ENCODE peak calls at places on chromosomes 1 and 21, in eight cellular contexts. T, U, D, N, X, P, Z and I are unnamed samples.

GRCh38 chr21:23152130-23152529 is 2153.9 kb downstream of the NCAM2 start:
- DNase-seq in T (no peak), D (no peak), X (no peak), P (no peak), U (no peak), Z (no peak), N (no peak), I (no peak)

GRCh38 chr1:168506204-168506819 is 37.5 kb downstream of the XCL2 start:
- DNase-seq in X (no peak), D (no peak), Z (no peak), P (no peak), T (no peak), N (no peak), U (no peak), I (no peak)

GRCh38 chr1:155192346-155193274 is 15.1 kb downstream of the THBS3 start:
- DNase-seq in Z (no peak), N (peak), U (no peak), D (peak), P (no peak), T (peak), X (no peak), I (no peak)

GRCh38 chr1:55051621-55052020 is 12.3 kb downstream of the PCSK9 start:
- DNase-seq in U (peak), P (no peak), Z (no peak), N (no peak), D (no peak), X (peak), T (no peak), I (no peak)

GRCh38 chr1:58927722-58928085 is 143.9 kb upstream of the JUN start:
- DNase-seq in D (no peak), X (no peak), U (no peak), T (peak), Z (no peak), P (no peak), N (no peak), I (no peak)

GRCh38 chr1:178579562-178579961 is 66.7 kb downstream of the TEX35 start:
- DNase-seq in P (no peak), D (no peak), Z (no peak), U (no peak), T (no peak), X (no peak), N (no peak), I (no peak)

GRCh38 chr1:228830954-228831481 is 95.7 kb downstream of the RHOU start:
- DNase-seq in P (peak), U (no peak), D (no peak), N (peak), T (no peak), X (no peak), Z (no peak), I (peak)

GRCh38 chr1:52601519-52601918 is 652 bp upstream of the GPX7 start:
- DNase-seq in D (no peak), Z (no peak), P (no peak), U (no peak), T (no peak), X (no peak), N (no peak), I (no peak)

GRCh38 chr1:178875936-178876335 is 5.1 kb upstream of the ANGPTL1 start:
- DNase-seq in T (no peak), X (no peak), P (no peak), U (no peak), Z (no peak), D (no peak), N (no peak), I (no peak)

GRCh38 chr1:114861384-114861783 is 6.7 kb downstream of the SYCP1 start:
- DNase-seq in N (no peak), D (no peak), Z (no peak), X (no peak), P (no peak), U (no peak), T (no peak), I (no peak)

GRCh38 chr21:25307489-25307888 is 299.8 kb downstream of the MRPL39 start:
- DNase-seq in X (no peak), D (no peak), P (no peak), U (no peak), T (no peak), N (no peak), Z (no peak), I (no peak)

GRCh38 chr1:15916417-15916816 is 59.5 kb downstream of the ZBTB17 start:
- DNase-seq in N (no peak), P (no peak), T (no peak), Z (no peak), D (no peak), X (no peak), U (no peak), I (no peak)

GRCh38 chr1:55386456-55386855 is 171.3 kb upstream of the USP24 start:
- DNase-seq in T (no peak), N (no peak), Z (no peak), D (no peak), P (no peak), X (no peak), U (no peak), I (no peak)

DNA sequence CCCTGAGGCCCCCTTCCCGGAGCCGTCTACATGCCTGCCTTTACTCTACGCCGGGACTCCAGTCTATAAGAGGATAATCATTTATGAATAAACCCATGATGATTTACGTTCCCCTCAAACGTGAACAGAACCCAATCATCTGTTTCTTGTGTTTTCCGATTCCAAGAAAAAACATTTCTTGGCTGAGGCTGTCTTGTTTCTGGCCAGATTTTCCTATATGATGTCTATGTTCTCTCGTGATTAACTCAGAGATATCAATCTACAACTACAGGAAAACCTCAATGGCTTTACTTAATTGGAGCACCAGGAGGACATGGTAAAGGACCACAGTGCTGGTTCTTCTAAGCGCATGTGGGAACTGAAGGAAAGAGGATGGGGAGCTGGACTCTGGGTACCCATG is 22.3 kb downstream of the RCAN1 start:
- DNase-seq in T (no peak), N (no peak), X (no peak), D (no peak), Z (no peak), P (no peak), U (peak), I (no peak)
- TF ChIP-seq POLR2A in T (no peak), N (no peak), X (no peak), D (no peak), Z (no peak), P (no peak), U (no peak), I (no peak)

DNA sequence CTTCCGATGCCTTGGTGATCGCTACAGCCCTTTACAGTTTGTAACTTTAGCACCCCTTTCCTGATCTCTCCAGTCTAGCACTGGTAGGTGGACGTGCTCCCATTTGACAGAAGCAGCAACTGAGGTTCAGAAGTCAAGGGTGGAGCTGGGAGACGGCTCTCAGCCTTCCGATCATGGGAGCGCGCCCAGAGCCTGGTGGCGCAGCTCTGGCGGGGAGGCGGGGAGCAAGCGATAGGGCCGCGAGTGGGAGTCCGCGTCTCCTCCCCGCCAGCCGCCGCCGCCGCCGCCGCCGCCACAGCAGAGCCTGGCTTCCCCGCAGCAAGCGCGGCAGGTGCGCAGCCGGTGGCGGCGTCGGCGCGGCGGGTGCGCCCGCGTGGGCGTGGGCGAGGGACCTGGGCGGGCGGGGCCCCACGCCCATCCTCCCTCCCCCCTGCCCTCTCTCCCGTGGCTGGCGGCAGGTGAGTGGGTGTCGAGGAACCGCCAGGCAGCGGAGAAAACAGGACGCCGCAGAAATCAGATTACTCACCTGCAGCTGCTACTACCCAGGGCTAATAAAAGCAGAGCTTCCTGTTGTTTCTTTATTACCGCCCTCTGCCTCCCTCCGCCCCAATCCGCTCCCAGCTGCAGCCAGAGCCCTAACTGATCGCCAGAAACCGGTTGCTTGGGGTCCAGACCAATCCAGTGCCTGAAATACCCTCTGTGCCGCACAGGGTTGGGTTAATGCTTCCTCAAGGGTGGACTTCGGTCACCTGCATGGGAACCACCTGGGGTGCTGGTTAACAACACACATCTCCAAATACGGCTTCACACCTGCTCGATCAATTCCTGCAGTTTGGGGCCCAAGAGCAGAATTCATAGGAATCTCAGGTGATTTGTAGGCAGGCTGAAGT is 60.2 kb upstream of the ID3 start:
- DNase-seq in T (peak), N (peak), X (no peak), U (peak), Z (no peak), D (peak), P (no peak), I (no peak)
- TF ChIP-seq POLR2A in T (no peak), N (peak), X (no peak), U (no peak), Z (no peak), D (no peak), P (no peak), I (no peak)

GRCh38 chr1:1573843-1574720 is 581 bp downstream of the SSU72 start:
- DNase-seq in X (peak), Z (peak), U (peak), D (no peak), N (peak), P (peak), T (peak), I (peak)
- TF ChIP-seq POLR2A in X (no peak), Z (no peak), U (no peak), D (peak), N (no peak), P (peak), T (peak), I (peak)

GRCh38 chr1:42684139-42684538 is 1.9 kb downstream of the YBX1 start:
- DNase-seq in U (no peak), D (no peak), P (peak), T (no peak), N (no peak), X (no peak), Z (no peak), I (no peak)

GRCh38 chr1:42680045-42680444 is 2.2 kb upstream of the YBX1 start:
- DNase-seq in Z (no peak), N (no peak), U (no peak), D (no peak), P (no peak), X (no peak), T (no peak), I (no peak)

GRCh38 chr1:42680921-42681683 is 1.1 kb upstream of the YBX1 start:
- DNase-seq in U (peak), P (no peak), Z (no peak), N (no peak), D (no peak), X (no peak), T (no peak), I (no peak)

GRCh38 chr1:42682739-42683529 is 716 bp downstream of the YBX1 start:
- DNase-seq in N (peak), P (peak), D (peak), U (peak), X (peak), Z (peak), T (peak), I (peak)

GRCh38 chr1:42681771-42682483 is at the start of gene YBX1:
- DNase-seq in N (peak), Z (peak), X (peak), P (peak), U (peak), D (peak), T (peak), I (peak)
- TF ChIP-seq POLR2A in N (peak), Z (peak), X (peak), P (peak), U (peak), D (peak), T (peak), I (peak)

DNA sequence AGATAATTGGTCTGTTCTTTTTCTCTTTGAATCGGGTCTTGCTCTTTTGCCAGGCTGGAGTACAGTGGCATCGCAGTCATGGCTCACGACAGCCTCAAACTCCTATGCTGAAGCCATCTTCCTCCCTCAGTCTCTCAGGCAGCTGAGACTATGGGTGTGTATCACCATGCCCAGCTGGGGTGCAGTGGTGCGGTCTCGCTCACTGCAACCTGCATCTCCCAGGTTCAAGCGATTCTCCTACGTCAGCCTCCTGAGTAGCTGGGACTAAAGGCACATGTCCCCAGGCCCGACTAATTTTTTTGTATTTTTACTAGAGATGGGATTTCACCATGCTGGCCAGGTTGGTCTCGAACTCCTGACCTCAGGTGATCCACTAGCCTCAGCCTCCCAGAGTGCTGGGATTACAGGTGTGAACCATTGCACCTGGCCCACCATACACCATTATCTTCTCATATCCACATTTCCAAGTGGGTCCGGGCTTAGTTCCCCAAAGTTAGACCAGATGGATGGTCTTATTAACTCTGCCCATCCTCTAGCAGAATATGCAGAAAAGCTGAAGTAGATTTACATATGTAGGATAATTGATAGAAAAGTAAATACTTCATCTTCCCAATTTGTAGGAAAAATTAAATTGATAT is 13.1 kb downstream of the CCDC17 start:
- DNase-seq in D (no peak), U (no peak), N (no peak), Z (no peak), X (no peak), P (no peak), T (no peak), I (no peak)
- TF ChIP-seq POLR2A in D (peak), U (no peak), N (no peak), Z (no peak), X (no peak), P (no peak), T (no peak), I (no peak)

GRCh38 chr1:174964261-174964984 is 35.3 kb upstream of the CACYBP start:
- DNase-seq in T (no peak), N (no peak), X (no peak), U (peak), D (no peak), P (no peak), Z (no peak), I (no peak)
- TF ChIP-seq POLR2A in T (no peak), N (no peak), X (no peak), U (no peak), D (no peak), P (no peak), Z (no peak), I (no peak)

GRCh38 chr1:8660455-8660854 is 157.0 kb downstream of the RERE start:
- DNase-seq in D (no peak), T (peak), X (no peak), U (peak), N (peak), P (no peak), Z (peak), I (peak)
- TF ChIP-seq POLR2A in D (no peak), T (no peak), X (no peak), U (no peak), N (no peak), P (no peak), Z (no peak), I (no peak)

GRCh38 chr1:79006564-79006963 is at the start of gene ADGRL4:
- DNase-seq in D (peak), X (peak), N (peak), P (no peak), U (peak), T (peak), Z (peak), I (no peak)
- TF ChIP-seq POLR2A in D (peak), X (peak), N (peak), P (no peak), U (peak), T (no peak), Z (peak), I (no peak)

DNA sequence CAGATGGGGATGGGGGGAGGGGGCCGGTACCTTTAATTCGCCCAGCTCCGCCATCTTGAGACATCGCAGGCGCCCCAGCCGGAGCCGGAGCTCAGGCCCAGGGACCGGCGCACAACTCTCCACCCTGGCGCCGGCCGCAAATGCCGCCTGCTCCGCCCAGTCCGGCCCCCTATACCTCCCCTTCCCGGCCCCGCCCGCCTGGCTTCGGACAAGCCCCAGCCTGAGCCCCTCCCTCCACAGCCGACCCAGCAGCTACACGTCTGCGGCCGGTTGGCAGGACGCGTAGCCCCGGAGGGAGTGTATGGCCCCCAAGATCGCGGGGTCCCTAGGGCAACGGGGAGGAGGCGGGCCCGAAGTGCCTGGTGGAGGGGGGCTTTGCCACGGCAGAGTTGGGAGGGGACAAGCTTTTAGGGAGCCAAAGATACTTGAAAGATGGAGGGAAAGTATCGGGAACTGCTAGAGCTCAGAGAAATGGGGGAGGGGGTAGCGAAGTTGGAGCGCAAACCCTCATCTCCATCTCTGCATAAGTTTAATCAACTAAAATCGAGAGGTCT is at the start of gene PIAS3:
- DNase-seq in Z (peak), U (peak), P (peak), T (peak), X (peak), N (peak), D (peak), I (peak)
- TF ChIP-seq POLR2A in Z (peak), U (no peak), P (peak), T (no peak), X (peak), N (peak), D (no peak), I (peak)

GRCh38 chr1:108913105-108913948 is 36.5 kb downstream of the GPSM2 start:
- DNase-seq in N (no peak), D (no peak), U (peak), Z (no peak), P (no peak), X (no peak), T (no peak), I (no peak)
- TF ChIP-seq POLR2A in N (no peak), D (no peak), U (no peak), Z (no peak), P (no peak), X (no peak), T (no peak), I (no peak)